ENCODE peak calls at places on chromosomes 5 and 9, in five cellular contexts. Z is H1, M is upper lobe of left lung, L is sigmoid colon, P is prostate gland. F is an unnamed sample.
A peak's percentile ranks its signal among the peaks of the same experiment; 100 is the strongest.

GRCh38 chr5:55039843-55040242 is 15.8 kb downstream of the GZMK start:
- DNase-seq in Z (no peak), M (no peak), L (no peak), P (peak; percentile 39), F (no peak)

GRCh38 chr5:88145205-88145602 is 123.4 kb downstream of the TMEM161B start:
- DNase-seq in Z (no peak), M (no peak), L (no peak), P (no peak), F (no peak)

GRCh38 chr5:57215629-57216195 is 41.9 kb downstream of the GPBP1 start:
- DNase-seq in Z (no peak), M (no peak), L (no peak), P (no peak), F (no peak)

GRCh38 chr5:50711280-50711679 is 44.8 kb downstream of the PARP8 start:
- DNase-seq in Z (no peak), M (peak; percentile 56), L (no peak), P (peak; percentile 8), F (no peak)

GRCh38 chr5:110851357-110851756 is 112.5 kb downstream of the SLC25A46 start:
- DNase-seq in Z (no peak), M (no peak), L (no peak), P (no peak), F (no peak)

GRCh38 chr9:90607701-90608122 is 34.9 kb downstream of the DIRAS2 start:
- DNase-seq in Z (no peak), M (no peak), L (no peak), P (no peak), F (no peak)

GRCh38 chr5:3006961-3007551 is 255.6 kb upstream of the IRX2 start:
- DNase-seq in Z (no peak), M (no peak), L (no peak), P (no peak), F (no peak)

GRCh38 chr9:29906065-29906464 is 2332.8 kb upstream of the C9orf72 start:
- DNase-seq in Z (no peak), M (no peak), L (no peak), P (no peak), F (no peak)

GRCh38 chr9:137606734-137607138 is 1.2 kb downstream of the ARRDC1 start:
- DNase-seq in Z (no peak), M (peak; percentile 47), L (no peak), P (no peak), F (peak; percentile 90)

GRCh38 chr5:180330810-180331646 is 22.1 kb downstream of the GFPT2 start:
- DNase-seq in Z (no peak), M (peak; percentile 51), L (peak; percentile 94), P (no peak), F (peak; percentile 19)

GRCh38 chr5:142548739-142549275 is 137.1 kb downstream of the FGF1 start:
- DNase-seq in Z (peak; percentile 78), M (peak; percentile 73), L (peak; percentile 70), P (peak; percentile 62), F (no peak)

GRCh38 chr5:64149857-64150521 is 15.7 kb upstream of the RNF180 start:
- DNase-seq in Z (no peak), M (no peak), L (no peak), P (no peak), F (peak; percentile 66)

GRCh38 chr9:127308559-127309429 is 44.2 kb downstream of the GARNL3 start:
- DNase-seq in Z (no peak), M (no peak), L (no peak), P (no peak), F (no peak)

GRCh38 chr9:12191630-12192029 is 501.6 kb upstream of the TYRP1 start:
- DNase-seq in Z (no peak), M (no peak), L (no peak), P (no peak), F (no peak)

GRCh38 chr5:164481270-164481669 is 975.9 kb downstream of the MAT2B start:
- DNase-seq in Z (no peak), M (no peak), L (no peak), P (no peak), F (no peak)

GRCh38 chr5:139650031-139650688 is 2.0 kb downstream of the CXXC5 start:
- DNase-seq in Z (no peak), M (no peak), L (peak; percentile 75), P (no peak), F (peak; percentile 88)

GRCh38 chr5:392431-392988 is 50.5 kb upstream of the EXOC3 start:
- DNase-seq in Z (no peak), M (no peak), L (no peak), P (no peak), F (peak; percentile 74)

GRCh38 chr5:145978672-145979071 is 42.3 kb downstream of the SH3RF2 start:
- DNase-seq in Z (no peak), M (no peak), L (no peak), P (no peak), F (no peak)

GRCh38 chr5:148730272-148730954 is 76.1 kb upstream of the HTR4 start:
- DNase-seq in Z (no peak), M (no peak), L (no peak), P (no peak), F (no peak)

GRCh38 chr5:6386270-6386669 is 7.9 kb upstream of the MED10 start:
- DNase-seq in Z (no peak), M (no peak), L (no peak), P (no peak), F (no peak)

GRCh38 chr5:119315516-119315949 is 40.3 kb upstream of the TNFAIP8 start:
- DNase-seq in Z (no peak), M (no peak), L (no peak), P (no peak), F (peak; percentile 77)

GRCh38 chr9:18498947-18499585 is 25.1 kb downstream of the ADAMTSL1 start:
- DNase-seq in Z (no peak), M (no peak), L (no peak), P (peak; percentile 30), F (no peak)

GRCh38 chr9:16864741-16865434 is 5.6 kb downstream of the BNC2 start:
- DNase-seq in Z (no peak), M (no peak), L (no peak), P (no peak), F (no peak)

GRCh38 chr5:168311061-168311566 is 19.7 kb downstream of the WWC1 start:
- DNase-seq in Z (no peak), M (peak; percentile 53), L (no peak), P (no peak), F (peak; percentile 36)

GRCh38 chr9:28782630-28783029 is 1209.3 kb upstream of the C9orf72 start:
- DNase-seq in Z (no peak), M (no peak), L (no peak), P (no peak), F (no peak)

DNA sequence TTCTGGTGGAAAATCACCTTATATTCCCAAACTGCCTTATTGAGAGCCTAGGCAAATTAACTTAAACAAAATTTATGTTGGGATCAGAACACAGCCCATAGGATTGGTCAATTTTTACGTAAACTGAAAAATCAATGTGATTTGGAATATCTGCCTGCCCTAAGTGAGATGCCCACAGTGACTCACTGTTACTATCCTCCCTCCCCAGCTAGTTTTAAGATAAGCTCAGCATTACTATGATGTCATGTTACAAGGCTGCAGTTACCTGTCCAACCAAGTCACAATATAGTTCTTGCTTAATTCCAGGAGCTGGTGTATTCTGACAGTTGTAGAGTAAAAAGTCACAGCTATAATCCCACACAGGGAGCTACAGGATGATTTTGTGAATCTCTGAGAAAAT is 23.1 kb downstream of the SKP1 start:
- DNase-seq in Z (no peak), M (no peak), L (no peak), P (no peak), F (no peak)
- H3K36me3 ChIP-seq in Z (peaks cover 40% of the 10 kb centered on the region), M (peaks cover 93% of the 10 kb centered on the region), L (peaks cover 13% of the 10 kb centered on the region), P (no peaks in the 10 kb centered on the region), F (peaks cover 47% of the 10 kb centered on the region)

GRCh38 chr9:124454791-124455443 is 4.7 kb downstream of the ADGRD2 start:
- DNase-seq in Z (no peak), M (no peak), L (no peak), P (no peak), F (peak; percentile 57)

GRCh38 chr9:124452841-124453585 is 2.8 kb downstream of the ADGRD2 start:
- DNase-seq in Z (no peak), M (no peak), L (peak; percentile 19), P (no peak), F (peak; percentile 53)

GRCh38 chr9:124454296-124454695 is 4.0 kb downstream of the ADGRD2 start:
- DNase-seq in Z (no peak), M (no peak), L (no peak), P (no peak), F (peak; percentile 52)

GRCh38 chr9:124452326-124452725 is 2.1 kb downstream of the ADGRD2 start:
- DNase-seq in Z (no peak), M (no peak), L (peak; percentile 46), P (no peak), F (peak; percentile 32)

DNA sequence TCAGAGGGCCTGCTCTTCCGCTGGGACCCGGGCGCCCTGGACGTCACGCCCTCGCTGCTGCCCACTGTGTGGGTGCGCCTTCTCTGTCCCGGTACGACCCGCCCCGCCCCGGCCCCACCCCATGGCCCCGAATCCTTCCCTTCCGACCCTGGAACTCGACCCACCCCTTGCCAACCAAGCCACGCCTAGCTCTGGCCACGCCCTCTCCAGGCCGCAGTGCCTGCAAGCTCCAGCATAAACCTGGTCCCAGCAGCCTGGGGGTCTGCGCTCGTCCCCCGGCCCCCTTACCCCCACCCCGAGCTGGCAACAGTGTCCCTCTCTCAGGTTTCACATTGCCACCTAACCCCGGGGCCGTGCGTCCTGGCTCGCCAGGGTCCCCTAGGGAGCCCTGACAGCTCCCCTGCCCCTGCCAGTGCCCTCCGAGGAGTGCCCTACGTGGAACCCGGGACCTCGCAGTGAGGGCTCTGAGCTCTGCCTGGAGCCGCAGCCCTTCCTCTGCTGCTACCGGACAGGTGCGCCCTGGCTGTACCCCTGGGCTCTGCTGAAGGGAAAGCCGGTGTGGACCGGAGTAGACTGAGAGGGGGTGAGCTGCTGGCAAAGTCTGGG is 3.4 kb downstream of the ADGRD2 start:
- DNase-seq in Z (no peak), M (no peak), L (no peak), P (no peak), F (peak; percentile 67)
- TF ChIP-seq POLR2AphosphoS5 in Z (no peak), M (no peak), L (no peak), P (no peak), F (peak; percentile 15)

GRCh38 chr9:69674112-69674511 is 1.9 kb upstream of the APBA1 start:
- DNase-seq in Z (no peak), M (no peak), L (no peak), P (no peak), F (no peak)
- TF ChIP-seq CTCF in Z (peak; percentile 52), M (no peak), L (no peak), P (no peak), F (no peak)

GRCh38 chr9:131419029-131419614 is 25.2 kb downstream of the PRRC2B start:
- DNase-seq in Z (no peak), M (no peak), L (no peak), P (no peak), F (no peak)

GRCh38 chr9:131419716-131420115 is 25.8 kb downstream of the PRRC2B start:
- DNase-seq in Z (no peak), M (no peak), L (no peak), P (no peak), F (no peak)

GRCh38 chr9:131421691-131422090 is 27.8 kb downstream of the PRRC2B start:
- DNase-seq in Z (no peak), M (no peak), L (no peak), P (no peak), F (peak; percentile 35)

GRCh38 chr9:131422241-131422792 is 28.4 kb downstream of the PRRC2B start:
- DNase-seq in Z (no peak), M (no peak), L (no peak), P (peak; percentile 82), F (peak; percentile 37)

DNA sequence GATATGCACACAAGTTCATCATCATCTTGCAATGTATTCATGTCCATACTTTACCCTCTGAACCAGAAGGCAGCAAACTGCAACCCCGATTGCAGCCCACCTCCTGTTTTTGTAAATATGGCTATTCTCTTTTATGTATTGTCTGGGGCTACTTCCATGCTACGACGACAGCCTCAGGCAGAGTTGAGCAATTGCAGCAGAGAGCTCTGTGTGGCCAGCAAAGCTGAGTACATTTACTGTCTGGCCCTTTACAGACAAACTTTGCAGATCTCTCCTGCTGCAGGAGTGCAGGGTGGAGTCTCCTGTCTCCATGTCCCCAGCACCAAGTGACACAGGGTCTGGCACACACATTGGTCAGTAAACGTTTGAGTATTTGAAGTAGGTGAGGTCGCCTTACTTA is 27.0 kb downstream of the PRRC2B start:
- DNase-seq in Z (no peak), M (peak; percentile 60), L (no peak), P (peak; percentile 61), F (no peak)
- H3K36me3 ChIP-seq in Z (no peaks in the 10 kb centered on the region), M (peaks cover 3% of the 10 kb centered on the region), L (no peaks in the 10 kb centered on the region), P (no peaks in the 10 kb centered on the region), F (no peaks in the 10 kb centered on the region)